ENCODE peak calls at places on chromosomes 1 and 21, in four cellular contexts. U is A549, A is stomach, E is ovary. I is an unnamed sample.

GRCh38 chr1:217482356-217483102 is 148.4 kb downstream of the GPATCH2 start:
- DNase-seq in U (peak), A (no peak), E (no peak), I (no peak)

GRCh38 chr1:165075725-165076370 is 280.7 kb downstream of the LMX1A start:
- DNase-seq in U (peak), A (no peak), E (no peak), I (no peak)

GRCh38 chr1:3192825-3193224 is 123.8 kb downstream of the PRDM16 start:
- DNase-seq in U (peak), A (no peak), E (no peak), I (no peak)

GRCh38 chr1:183087001-183087400 is 63.8 kb downstream of the LAMC1 start:
- DNase-seq in U (peak), A (no peak), E (no peak), I (no peak)

GRCh38 chr1:247448107-247448778 is 9.7 kb downstream of the OR2B11 start:
- DNase-seq in U (peak), A (peak), E (peak), I (no peak)

GRCh38 chr1:92299477-92300125 is 742 bp downstream of the RPAP2 start:
- DNase-seq in U (no peak), A (no peak), E (no peak), I (no peak)

GRCh38 chr1:84682047-84682446 is 8.2 kb downstream of the SSX2IP start:
- DNase-seq in U (no peak), A (no peak), E (no peak), I (no peak)

GRCh38 chr1:181086926-181087325 is 1.6 kb upstream of the IER5 start:
- DNase-seq in U (peak), A (no peak), E (no peak), I (no peak)

GRCh38 chr1:31502926-31503511 is 73.3 kb upstream of the TINAGL1 start:
- DNase-seq in U (no peak), A (no peak), E (no peak), I (no peak)

GRCh38 chr1:33914531-33914930 is 50.7 kb downstream of the HMGB4 start:
- DNase-seq in U (no peak), A (no peak), E (no peak), I (no peak)

GRCh38 chr21:39082656-39083376 is 100.4 kb downstream of the PSMG1 start:
- DNase-seq in U (no peak), A (peak), E (no peak), I (no peak)

GRCh38 chr1:92833840-92834239 is 2.0 kb downstream of the RPL5 start:
- DNase-seq in U (no peak), A (no peak), E (no peak), I (no peak)

GRCh38 chr1:39852214-39852791 is 31.0 kb downstream of the TRIT1 start:
- DNase-seq in U (no peak), A (no peak), E (no peak), I (no peak)

GRCh38 chr1:248686815-248687214 is 15.8 kb downstream of the OR14I1 start:
- DNase-seq in U (peak), A (no peak), E (no peak), I (no peak)

GRCh38 chr1:116508984-116509980 is 61.5 kb downstream of the CD58 start:
- DNase-seq in U (peak), A (no peak), E (no peak), I (no peak)

GRCh38 chr1:94258873-94259331 is 21.5 kb upstream of the ARHGAP29 start:
- DNase-seq in U (peak), A (no peak), E (no peak), I (no peak)

GRCh38 chr1:172411791-172412338 is 8.6 kb upstream of the C1orf105 start:
- DNase-seq in U (no peak), A (no peak), E (no peak), I (no peak)

GRCh38 chr1:223815865-223816264 is 29.9 kb downstream of the TP53BP2 start:
- DNase-seq in U (no peak), A (no peak), E (no peak), I (no peak)

GRCh38 chr1:161071886-161072371 is 2.2 kb upstream of the ARHGAP30 start:
- DNase-seq in U (peak), A (peak), E (no peak), I (no peak)

GRCh38 chr1:150065184-150065871 is 2.2 kb upstream of the VPS45 start:
- DNase-seq in U (no peak), A (no peak), E (no peak), I (no peak)

GRCh38 chr1:162388615-162389014 is 7.1 kb downstream of the C1orf226 start:
- DNase-seq in U (no peak), A (no peak), E (no peak), I (no peak)

GRCh38 chr1:183685112-183685713 is 32.1 kb upstream of the APOBEC4 start:
- DNase-seq in U (peak), A (peak), E (no peak), I (no peak)

GRCh38 chr1:37792943-37793686 is 532 bp upstream of the MANEAL start:
- DNase-seq in U (no peak), A (no peak), E (no peak), I (no peak)

GRCh38 chr1:193019442-193020026 is 39.6 kb downstream of the UCHL5 start:
- DNase-seq in U (peak), A (no peak), E (no peak), I (no peak)

GRCh38 chr1:165900576-165901380 is 73.4 kb downstream of the UCK2 start:
- DNase-seq in U (no peak), A (peak), E (no peak), I (no peak)

GRCh38 chr1:160620942-160621632 is 25.8 kb downstream of the SLAMF1 start:
- DNase-seq in U (no peak), A (no peak), E (no peak), I (peak)

GRCh38 chr1:240000634-240001033 is 91.0 kb upstream of the FMN2 start:
- DNase-seq in U (no peak), A (no peak), E (no peak), I (no peak)

GRCh38 chr21:46130721-46131720 is 24.4 kb downstream of the FTCD start:
- DNase-seq in U (no peak), A (no peak), E (no peak), I (no peak)

GRCh38 chr1:213702703-213703102 is 285.1 kb upstream of the PROX1 start:
- DNase-seq in U (no peak), A (no peak), E (no peak), I (no peak)

GRCh38 chr21:46401186-46401910 is 57.3 kb upstream of the DIP2A start:
- DNase-seq in U (no peak), A (no peak), E (no peak), I (no peak)

GRCh38 chr1:230124187-230125128 is 57.4 kb downstream of the GALNT2 start:
- DNase-seq in U (no peak), A (no peak), E (no peak), I (no peak)

GRCh38 chr21:42308914-42309752 is 6.1 kb downstream of the TFF3 start:
- DNase-seq in U (no peak), A (peak), E (no peak), I (no peak)

GRCh38 chr1:27564710-27565649 is 39.0 kb downstream of the AHDC1 start:
- DNase-seq in U (no peak), A (no peak), E (peak), I (no peak)
- H3K27ac ChIP-seq in U (peak), A (peak), E (peak), I (peak)

DNA sequence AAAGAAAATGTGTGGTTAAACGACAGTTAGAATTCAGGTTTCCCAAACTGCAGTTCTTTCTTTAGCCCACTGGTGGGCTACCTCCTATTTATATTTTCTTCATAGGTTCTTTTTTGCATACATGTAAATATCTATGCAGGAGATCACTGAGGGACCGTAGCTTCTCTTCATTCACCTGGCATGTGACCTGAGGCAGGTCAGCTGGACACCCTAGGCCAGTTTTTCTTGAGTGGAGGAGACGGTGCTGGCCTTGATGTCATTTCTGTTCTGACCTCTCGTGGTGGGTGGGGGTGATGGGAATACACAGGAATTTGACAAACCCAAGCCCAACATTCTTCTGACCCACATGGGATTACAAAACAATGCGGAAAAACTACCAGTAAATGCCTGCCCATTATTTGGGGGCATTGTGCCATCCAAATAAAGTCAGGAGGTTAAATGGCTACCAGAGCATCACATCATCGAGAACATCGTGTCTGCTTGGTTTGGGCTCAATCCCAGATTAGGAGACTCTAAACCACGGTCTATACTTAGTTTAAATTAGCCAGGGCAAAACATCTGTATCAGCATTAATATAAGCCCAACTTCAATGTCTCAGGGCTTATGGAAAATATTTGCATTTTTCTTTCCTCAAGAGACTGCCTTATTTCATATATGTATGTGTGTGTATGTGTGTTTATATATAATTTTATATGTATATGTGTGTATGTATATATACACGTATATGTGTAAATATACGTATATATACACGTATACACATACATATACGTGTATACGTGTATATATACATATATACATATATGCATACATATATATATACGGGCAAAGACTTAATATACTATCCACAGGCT is 7.4 kb upstream of the IRF2BP2 start:
- DNase-seq in U (no peak), A (no peak), E (no peak), I (no peak)
- TF ChIP-seq EP300 in U (no peak), A (no peak), E (no peak), I (no peak)

GRCh38 chr21:36466061-36466511 is 13.8 kb downstream of the CLDN14 start:
- DNase-seq in U (no peak), A (no peak), E (no peak), I (no peak)

GRCh38 chr21:36463991-36464390 is 15.9 kb downstream of the CLDN14 start:
- DNase-seq in U (no peak), A (no peak), E (no peak), I (no peak)

GRCh38 chr21:36465481-36465880 is 14.4 kb downstream of the CLDN14 start:
- DNase-seq in U (no peak), A (no peak), E (no peak), I (no peak)

GRCh38 chr21:36463204-36463603 is 16.7 kb downstream of the CLDN14 start:
- DNase-seq in U (no peak), A (no peak), E (no peak), I (no peak)

DNA sequence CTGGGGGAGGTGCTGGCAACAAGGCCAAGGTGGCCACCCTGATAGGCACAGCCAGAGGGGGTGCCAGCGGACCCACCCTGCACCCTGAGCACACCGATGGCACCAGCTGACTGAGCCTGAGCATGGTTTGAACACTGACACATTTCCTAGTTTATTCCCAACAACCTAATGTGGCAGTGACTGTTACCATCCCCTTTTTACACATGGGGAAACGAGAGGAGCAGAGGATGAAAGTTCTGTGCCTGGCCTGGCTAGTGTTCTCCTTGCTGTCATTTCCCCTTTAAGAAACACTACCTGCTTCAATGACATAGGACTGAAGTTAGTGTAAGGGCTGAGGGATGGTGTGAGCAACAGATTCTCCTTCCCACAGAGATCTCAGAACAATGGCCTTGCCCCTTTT is 15.3 kb downstream of the CLDN14 start:
- DNase-seq in U (no peak), A (no peak), E (no peak), I (no peak)
- H3K27ac ChIP-seq in U (peak), A (no peak), E (no peak), I (no peak)

GRCh38 chr1:236524142-236524891 is 535 bp downstream of the LGALS8 start:
- DNase-seq in U (peak), A (peak), E (no peak), I (no peak)
- TF ChIP-seq EP300 in U (no peak), A (no peak), E (no peak), I (no peak)

DNA sequence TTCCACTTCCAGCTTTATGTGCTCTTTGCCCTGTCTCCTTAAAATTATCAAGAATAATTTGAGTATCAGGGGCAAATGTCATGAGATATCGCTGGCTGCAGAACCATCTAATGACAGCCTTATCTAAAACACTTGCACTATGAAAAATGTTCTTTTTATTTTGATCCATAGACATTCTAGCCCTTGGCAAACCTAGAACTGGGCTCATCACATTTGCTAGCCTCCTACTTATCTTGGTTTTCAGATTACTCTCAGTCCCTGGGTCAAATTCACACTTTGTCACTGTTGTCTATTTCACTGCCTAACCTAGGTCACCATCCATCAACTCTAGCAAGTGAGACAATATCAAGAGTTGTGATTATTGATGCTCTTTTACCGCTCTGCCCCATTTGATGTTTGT is 59.9 kb upstream of the IPO9 start:
- DNase-seq in U (no peak), A (no peak), E (no peak), I (no peak)
- H3K27ac ChIP-seq in U (no peak), A (no peak), E (no peak), I (no peak)

DNA sequence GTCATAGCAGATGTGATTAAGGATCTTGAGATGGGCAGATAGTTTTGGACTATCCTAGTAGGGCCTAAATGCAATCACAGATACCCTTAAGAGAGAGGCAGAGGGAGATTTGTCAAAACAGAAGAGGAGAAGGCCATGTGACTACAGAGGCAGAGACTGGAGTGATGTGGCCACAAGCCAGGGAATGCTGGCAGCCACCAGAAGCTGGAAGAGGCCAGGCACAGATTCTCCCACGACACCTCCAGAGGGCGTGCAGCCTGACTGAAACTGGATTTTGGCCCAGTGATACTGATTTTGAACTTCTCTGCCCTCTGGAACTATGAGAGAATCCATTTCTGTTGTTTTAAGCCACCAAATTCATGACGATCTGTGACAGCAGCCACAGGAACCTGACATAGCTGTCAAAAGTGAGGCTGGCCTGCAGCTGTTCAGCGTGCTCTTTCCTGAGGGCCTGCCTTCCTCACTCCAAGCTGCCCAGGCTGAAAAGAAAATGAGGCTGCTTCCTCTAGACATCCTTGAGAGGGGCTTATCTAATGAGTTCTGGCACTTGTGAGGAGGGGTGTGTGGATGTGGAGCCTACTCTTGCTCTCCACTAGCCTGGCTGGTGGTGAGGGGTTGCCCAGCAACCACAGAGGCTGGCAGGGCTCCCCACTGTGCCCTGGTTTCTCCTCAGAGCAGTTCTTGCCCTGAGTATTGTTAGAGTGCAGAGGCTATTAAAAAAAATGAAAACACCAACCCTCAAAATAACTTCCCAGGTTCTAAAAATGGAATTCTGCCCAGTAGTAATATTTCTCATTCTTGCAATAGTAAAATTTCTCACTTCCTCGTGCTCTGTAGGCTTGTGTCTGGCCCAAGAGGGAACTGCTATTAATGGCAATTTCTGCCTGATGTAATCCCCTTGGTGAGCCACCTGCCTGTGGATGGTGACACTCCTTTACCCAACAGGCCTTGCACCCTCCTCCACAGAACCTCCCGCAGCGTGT is 52.4 kb upstream of the EPS8L3 start:
- DNase-seq in U (no peak), A (no peak), E (no peak), I (no peak)
- TF ChIP-seq EP300 in U (no peak), A (no peak), E (no peak), I (no peak)